ENCODE peak calls at places on chromosomes 1 and 21, in four cellular contexts. A, U, K and T are unnamed samples.

GRCh38 chr1:43582162-43582566 is 51.5 kb downstream of the PTPRF start:
- DNase-seq in A (no peak), U (no peak), K (no peak), T (no peak)

GRCh38 chr1:219159946-219160645 is 13.6 kb upstream of the LYPLAL1 start:
- DNase-seq in A (no peak), U (no peak), K (no peak), T (no peak)

GRCh38 chr21:37626320-37626719 is 259.7 kb downstream of the DYRK1A start:
- DNase-seq in A (no peak), U (peak; percentile 8), K (no peak), T (no peak)

GRCh38 chr1:169025412-169025811 is 81.1 kb upstream of the ATP1B1 start:
- DNase-seq in A (no peak), U (no peak), K (no peak), T (no peak)

GRCh38 chr21:34861302-34861701 is 187.8 kb downstream of the RUNX1 start:
- DNase-seq in A (no peak), U (no peak), K (no peak), T (no peak)

GRCh38 chr1:16248007-16248436 is 11.0 kb upstream of the CPLANE2 start:
- DNase-seq in A (no peak), U (no peak), K (no peak), T (no peak)

GRCh38 chr1:68746378-68746777 is 249.5 kb upstream of the DEPDC1 start:
- DNase-seq in A (no peak), U (no peak), K (no peak), T (no peak)

GRCh38 chr1:53249706-53250105 is 11.4 kb upstream of the MAGOH start:
- DNase-seq in A (no peak), U (no peak), K (no peak), T (no peak)

GRCh38 chr1:18618546-18619466 is 11.8 kb upstream of the PAX7 start:
- DNase-seq in A (no peak), U (no peak), K (no peak), T (no peak)

GRCh38 chr1:32644426-32644825 is 5.9 kb downstream of the ZBTB8OS start:
- DNase-seq in A (no peak), U (no peak), K (no peak), T (no peak)

GRCh38 chr1:185929759-185930158 is 195.6 kb downstream of the HMCN1 start:
- DNase-seq in A (no peak), U (no peak), K (no peak), T (no peak)

GRCh38 chr1:77283701-77284425 is 2.0 kb downstream of the AK5 start:
- DNase-seq in A (no peak), U (no peak), K (no peak), T (no peak)

GRCh38 chr21:46459356-46460112 is 843 bp downstream of the DIP2A start:
- DNase-seq in A (no peak), U (no peak), K (peak; percentile 34), T (no peak)

GRCh38 chr1:95992013-95992412 is 729.6 kb upstream of the PTBP2 start:
- DNase-seq in A (no peak), U (no peak), K (no peak), T (no peak)

GRCh38 chr1:84834419-84835064 is 58.5 kb downstream of the LPAR3 start:
- DNase-seq in A (no peak), U (no peak), K (no peak), T (no peak)

GRCh38 chr1:161159915-161160248 is 582 bp downstream of the USP21 start:
- DNase-seq in A (no peak), U (no peak), K (no peak), T (no peak)

GRCh38 chr1:47867447-47868347 is 129.5 kb downstream of the TRABD2B start:
- DNase-seq in A (no peak), U (no peak), K (no peak), T (no peak)

GRCh38 chr1:206568256-206568655 is 44.0 kb downstream of the EIF2D start:
- DNase-seq in A (no peak), U (no peak), K (no peak), T (no peak)

GRCh38 chr1:186194107-186194756 is 180.8 kb downstream of the TPR start:
- DNase-seq in A (no peak), U (no peak), K (no peak), T (no peak)

GRCh38 chr21:45512626-45513002 is 29.6 kb downstream of the SLC19A1 start:
- DNase-seq in A (no peak), U (no peak), K (no peak), T (no peak)

GRCh38 chr1:41557751-41558455 is 73.4 kb upstream of the EDN2 start:
- DNase-seq in A (no peak), U (no peak), K (no peak), T (no peak)

GRCh38 chr1:41371630-41372599 is 10.7 kb downstream of the FOXO6 start:
- DNase-seq in A (no peak), U (no peak), K (peak; percentile 33), T (no peak)

GRCh38 chr21:38917045-38917774 is 111.5 kb downstream of the ETS2 start:
- DNase-seq in A (no peak), U (no peak), K (no peak), T (no peak)

GRCh38 chr1:36570016-36570415 is 87.3 kb upstream of the CSF3R start:
- DNase-seq in A (no peak), U (no peak), K (no peak), T (no peak)

GRCh38 chr1:19076841-19077616 is 120.6 kb upstream of the IFFO2 start:
- DNase-seq in A (no peak), U (no peak), K (no peak), T (no peak)

GRCh38 chr1:26541816-26542711 is 12.5 kb downstream of the RPS6KA1 start:
- DNase-seq in A (peak; percentile 71), U (peak; percentile 95), K (peak; percentile 73), T (peak; percentile 57)

GRCh38 chr21:26840206-26840605 is 5.0 kb downstream of the ADAMTS1 start:
- DNase-seq in A (no peak), U (no peak), K (peak; percentile 13), T (no peak)

GRCh38 chr1:181139631-181140051 is 51.1 kb downstream of the IER5 start:
- DNase-seq in A (no peak), U (no peak), K (no peak), T (no peak)

GRCh38 chr1:27873671-27874384 is 1.5 kb downstream of the THEMIS2 start:
- DNase-seq in A (no peak), U (no peak), K (no peak), T (no peak)

GRCh38 chr1:78045850-78046778 is at the start of gene GIPC2:
- DNase-seq in A (peak; percentile 19), U (no peak), K (peak; percentile 24), T (no peak)

GRCh38 chr1:119323216-119323982 is 45.2 kb upstream of the HAO2 start:
- DNase-seq in A (no peak), U (no peak), K (peak; percentile 20), T (no peak)

GRCh38 chr1:239386453-239387303 is at the start of gene CHRM3:
- DNase-seq in A (no peak), U (no peak), K (peak; percentile 11), T (no peak)

DNA sequence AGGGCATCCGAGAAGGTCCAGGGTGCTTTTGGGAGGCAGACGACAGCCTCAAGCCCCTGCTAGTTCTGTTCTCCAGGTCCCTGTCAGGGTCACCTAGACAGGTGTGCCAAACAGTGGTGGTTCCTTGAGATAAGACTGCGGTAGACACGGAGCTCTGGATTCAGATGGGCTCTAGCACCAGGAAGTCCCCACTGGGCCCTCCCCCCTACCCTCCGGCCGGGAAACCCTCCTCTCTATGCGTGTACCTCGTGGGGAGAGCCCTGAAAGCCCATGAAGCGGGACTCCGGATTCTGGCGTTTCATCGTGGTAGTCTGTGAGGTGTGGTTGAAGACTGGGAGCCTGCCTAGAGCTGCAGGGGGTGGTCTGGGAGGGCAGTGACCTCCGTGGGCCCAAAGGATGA is 2.1 kb upstream of the KCNA2 start:
- DNase-seq in A (no peak), U (no peak), K (no peak), T (no peak)
- H3K4me3 ChIP-seq in A (no peak overlapping the region), U (no peak overlapping the region), K (no peak overlapping the region), T (no peak overlapping the region)

DNA sequence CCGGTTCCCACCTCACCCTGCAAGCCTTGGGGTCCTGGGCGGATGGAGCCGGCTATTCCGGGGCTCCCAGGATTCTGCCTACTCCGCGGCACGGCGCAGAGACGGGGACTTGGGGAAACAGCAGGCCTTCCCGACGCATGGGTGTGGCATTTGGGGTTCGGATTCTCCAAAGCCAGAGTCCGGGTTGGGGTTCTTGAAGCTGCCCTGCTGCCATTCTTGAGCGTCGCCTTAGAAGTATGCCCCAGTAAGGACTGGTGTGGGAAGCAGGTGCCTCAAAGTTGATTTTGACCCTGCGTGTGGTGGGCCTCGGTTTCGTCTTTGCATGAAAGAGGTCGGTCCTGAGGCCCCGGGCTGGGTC is 624 bp downstream of the GUK1 start:
- DNase-seq in A (no peak), U (no peak), K (no peak), T (no peak)
- H3K4me1 ChIP-seq in A (peaks cover 45% of the 10 kb centered on the region), U (peaks cover 57% of the 10 kb centered on the region), K (peaks cover 47% of the 10 kb centered on the region), T (peaks cover 30% of the 10 kb centered on the region)

DNA sequence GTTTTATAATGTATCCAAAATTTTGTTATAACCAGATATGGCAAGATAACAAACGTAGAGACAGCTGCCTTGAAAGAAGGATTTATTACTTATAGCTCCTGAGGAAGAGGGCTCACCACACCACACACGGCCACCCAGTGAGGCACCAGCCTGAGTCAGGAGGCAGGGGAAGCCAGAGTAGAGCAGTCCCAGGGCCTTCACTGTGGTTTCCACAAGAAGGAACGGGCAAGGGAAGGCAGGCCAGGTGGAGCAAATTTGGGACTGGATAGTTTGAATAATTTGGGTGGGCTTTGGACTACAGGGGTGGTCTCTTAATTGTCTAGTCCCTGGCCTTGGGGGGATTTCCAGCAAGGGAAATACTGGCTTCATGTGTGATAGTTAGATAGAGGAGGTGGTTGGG is 72.5 kb downstream of the RRAGC start:
- DNase-seq in A (no peak), U (no peak), K (no peak), T (no peak)
- H3K27me3 ChIP-seq in A (peaks cover 19% of the 10 kb centered on the region), U (peaks cover 26% of the 10 kb centered on the region), K (peaks cover 100% of the 10 kb centered on the region), T (peaks cover 8% of the 10 kb centered on the region)

GRCh38 chr1:71656902-71657301 is 576.1 kb upstream of the ZRANB2 start:
- DNase-seq in A (no peak), U (no peak), K (no peak), T (no peak)

GRCh38 chr1:71655604-71656003 is 574.8 kb upstream of the ZRANB2 start:
- DNase-seq in A (no peak), U (no peak), K (no peak), T (no peak)

GRCh38 chr1:71651229-71651628 is 570.4 kb upstream of the ZRANB2 start:
- DNase-seq in A (no peak), U (no peak), K (no peak), T (no peak)

GRCh38 chr1:71650126-71650525 is 569.3 kb upstream of the ZRANB2 start:
- DNase-seq in A (no peak), U (no peak), K (no peak), T (no peak)

GRCh38 chr1:71653952-71654351 is 573.1 kb upstream of the ZRANB2 start:
- DNase-seq in A (no peak), U (no peak), K (no peak), T (no peak)
- H3K4me3 ChIP-seq in A (no peak overlapping the region), U (no peak overlapping the region), K (no peak overlapping the region), T (no peak overlapping the region)

GRCh38 chr1:54328117-54328636 is 78.0 kb downstream of the SSBP3 start:
- DNase-seq in A (no peak), U (no peak), K (no peak), T (no peak)
- H3K4me1 ChIP-seq in A (peaks cover 6% of the 10 kb centered on the region), U (peaks cover 100% of the 10 kb centered on the region), K (peaks cover 100% of the 10 kb centered on the region), T (peaks cover 5% of the 10 kb centered on the region)